ENCODE peak calls at places on chromosomes 16 and 17, in four cellular contexts. R is NCI-H1417, M is HT1080, E is HEK293T. S is an unnamed sample.

GRCh38 chr16:57347858-57348257 is 10.7 kb upstream of the CCL22 start:
- DNase-seq in E (no peak), M (no peak), R (no peak), S (no peak)

GRCh38 chr17:81322271-81323082 is 27.4 kb upstream of the SLC38A10 start:
- DNase-seq in R (no peak), E (peak; percentile 82), M (no peak), S (no peak)

GRCh38 chr16:89863741-89864391 is 9.5 kb upstream of the TCF25 start:
- DNase-seq in M (no peak), E (no peak), R (no peak), S (peak; percentile 45)

GRCh38 chr17:80431246-80432195 is 16.6 kb downstream of the ENDOV start:
- DNase-seq in E (no peak), M (no peak), R (no peak), S (no peak)

GRCh38 chr16:30875881-30876791 is 17.7 kb downstream of the BCL7C start:
- DNase-seq in E (no peak), R (peak; percentile 43), M (peak; percentile 27), S (no peak)

GRCh38 chr17:58081641-58082340 is 1.4 kb upstream of the DYNLL2 start:
- DNase-seq in E (no peak), R (no peak), M (no peak), S (no peak)

GRCh38 chr17:13550291-13550690 is 51.4 kb downstream of the HS3ST3A1 start:
- DNase-seq in R (no peak), M (peak; percentile 28), E (no peak), S (no peak)

GRCh38 chr16:2161911-2162310 is 6.3 kb downstream of the TRAF7 start:
- DNase-seq in M (no peak), R (no peak), E (no peak), S (no peak)

GRCh38 chr16:11139624-11140375 is 116.2 kb downstream of the SOCS1 start:
- DNase-seq in M (peak; percentile 60), E (no peak), R (no peak), S (no peak)

GRCh38 chr16:21598676-21599157 is 660 bp upstream of the METTL9 start:
- DNase-seq in E (no peak), M (no peak), R (no peak), S (no peak)

GRCh38 chr16:89841275-89841674 is 13.0 kb downstream of the SPIRE2 start:
- DNase-seq in E (no peak), M (no peak), R (no peak), S (no peak)

GRCh38 chr17:11853321-11854151 is 143.7 kb downstream of the ZNF18 start:
- DNase-seq in R (no peak), E (no peak), M (peak; percentile 56), S (no peak)

GRCh38 chr16:75632857-75633256 is 9.8 kb upstream of the ADAT1 start:
- DNase-seq in E (no peak), R (peak; percentile 56), M (no peak), S (no peak)

GRCh38 chr16:53611151-53611802 is 92.4 kb downstream of the RPGRIP1L start:
- DNase-seq in R (no peak), M (no peak), E (peak; percentile 49), S (no peak)

GRCh38 chr17:71978435-71978834 is 142.4 kb upstream of the SOX9 start:
- DNase-seq in M (no peak), R (no peak), E (no peak), S (peak; percentile 78)

GRCh38 chr16:4988647-4989046 is 30.5 kb downstream of the SEC14L5 start:
- DNase-seq in R (no peak), E (no peak), M (no peak), S (no peak)

GRCh38 chr16:64910351-64910750 is 211.5 kb downstream of the CDH11 start:
- DNase-seq in M (peak; percentile 25), E (no peak), R (no peak), S (no peak)

GRCh38 chr17:79622201-79622601 is 11.3 kb upstream of the RBFOX3 start:
- DNase-seq in E (no peak), R (no peak), M (no peak), S (no peak)

GRCh38 chr16:47753620-47754019 is 292.5 kb downstream of the PHKB start:
- DNase-seq in E (no peak), M (no peak), R (no peak), S (no peak)